ENCODE peak calls at places on chromosomes 5 and 9, in five cellular contexts. K is tibial nerve, F is GM13976, L is dorsolateral prefrontal cortex, U is WERI-Rb-1. Y is an unnamed sample.

GRCh38 chr9:93192721-93193372 is 8.9 kb downstream of the WNK2 start:
- DNase-seq in L (no peak), K (no peak), F (no peak), U (no peak), Y (no peak)

GRCh38 chr9:38178282-38178681 is 109.3 kb upstream of the SHB start:
- DNase-seq in K (no peak), F (no peak), U (no peak), L (no peak), Y (no peak)

GRCh38 chr5:95565280-95565920 is 10.5 kb downstream of the ARSK start:
- DNase-seq in F (no peak), L (no peak), K (no peak), U (no peak), Y (no peak)

GRCh38 chr5:103035701-103036100 is 84.2 kb downstream of the GIN1 start:
- DNase-seq in L (no peak), K (no peak), U (no peak), F (no peak), Y (no peak)

GRCh38 chr5:135149956-135150723 is 116.1 kb upstream of the PITX1 start:
- DNase-seq in F (no peak), U (peak), L (no peak), K (no peak), Y (no peak)

GRCh38 chr5:19975795-19976194 is 12.2 kb downstream of the CDH18 start:
- DNase-seq in L (no peak), K (no peak), F (no peak), U (no peak), Y (no peak)

GRCh38 chr9:78590068-78590467 is 293.1 kb downstream of the PSAT1 start:
- DNase-seq in F (no peak), L (no peak), K (no peak), U (no peak), Y (no peak)

GRCh38 chr9:25557645-25558300 is 120.5 kb downstream of the TUSC1 start:
- DNase-seq in U (no peak), L (no peak), K (no peak), F (no peak), Y (no peak)

GRCh38 chr9:113516840-113517577 is 53.5 kb downstream of the RGS3 start:
- DNase-seq in U (peak), F (peak), L (no peak), K (no peak), Y (no peak)

GRCh38 chr5:62538017-62538942 is 40.3 kb upstream of the LRRC70 start:
- DNase-seq in K (no peak), L (no peak), U (no peak), F (no peak), Y (no peak)

GRCh38 chr5:76690704-76691469 is 25.0 kb upstream of the F2R start:
- DNase-seq in F (no peak), K (no peak), U (no peak), L (no peak), Y (no peak)

GRCh38 chr9:5714501-5715401 is 85.8 kb downstream of the RIC1 start:
- DNase-seq in K (no peak), F (no peak), L (no peak), U (no peak), Y (no peak)

GRCh38 chr9:71767421-71768321 is 642 bp downstream of the CEMIP2 start:
- DNase-seq in L (no peak), K (no peak), U (peak), F (peak), Y (no peak)

GRCh38 chr5:77586101-77586500 is 52.4 kb downstream of the OTP start:
- DNase-seq in F (no peak), L (no peak), K (no peak), U (no peak), Y (no peak)

GRCh38 chr5:52657231-52657645 is 130.5 kb upstream of the ITGA1 start:
- DNase-seq in L (no peak), U (no peak), F (peak), K (no peak), Y (no peak)

GRCh38 chr9:84617415-84617814 is 52.1 kb upstream of the NTRK2 start:
- DNase-seq in F (no peak), K (no peak), L (no peak), U (no peak), Y (no peak)

GRCh38 chr5:77776606-77777206 is 567 bp upstream of the TBCA start:
- DNase-seq in L (no peak), F (no peak), U (no peak), K (no peak), Y (no peak)

GRCh38 chr9:134913041-134913712 is 4.5 kb downstream of the FCN1 start:
- DNase-seq in L (no peak), K (no peak), F (no peak), U (no peak), Y (no peak)

GRCh38 chr5:147857302-147858129 is 21.0 kb upstream of the SCGB3A2 start:
- DNase-seq in U (peak), K (peak), L (peak), F (peak), Y (peak)

GRCh38 chr9:16727452-16728127 is 142.9 kb downstream of the BNC2 start:
- DNase-seq in L (no peak), F (no peak), U (no peak), K (no peak), Y (no peak)

GRCh38 chr5:160616712-160617497 is 195.2 kb downstream of the PTTG1 start:
- DNase-seq in K (no peak), U (no peak), L (no peak), F (no peak), Y (no peak)

GRCh38 chr9:135152608-135153337 is 65.3 kb downstream of the OLFM1 start:
- DNase-seq in U (peak), K (no peak), L (no peak), F (no peak), Y (no peak)

GRCh38 chr5:176639208-176639607 is 8.1 kb upstream of the TSPAN17 start:
- DNase-seq in F (no peak), K (no peak), L (no peak), U (no peak), Y (no peak)

GRCh38 chr5:177099422-177100093 is 12.8 kb downstream of the FGFR4 start:
- DNase-seq in F (no peak), K (no peak), L (no peak), U (no peak), Y (no peak)

GRCh38 chr5:151233576-151234202 is 9.8 kb upstream of the CCDC69 start:
- DNase-seq in U (no peak), F (peak), L (no peak), K (no peak), Y (no peak)

GRCh38 chr5:144237851-144238250 is 67.2 kb downstream of the KCTD16 start:
- DNase-seq in F (no peak), U (no peak), K (peak), L (no peak), Y (no peak)

GRCh38 chr5:38473008-38473407 is 83.4 kb downstream of the LIFR start:
- DNase-seq in F (no peak), L (no peak), U (no peak), K (no peak), Y (no peak)

GRCh38 chr9:15306068-15306756 is 804 bp downstream of the TTC39B start:
- DNase-seq in U (no peak), F (peak), L (no peak), K (peak), Y (peak)

GRCh38 chr5:167207081-167207480 is 1084.4 kb upstream of the WWC1 start:
- DNase-seq in K (no peak), U (no peak), F (no peak), L (no peak), Y (no peak)

GRCh38 chr9:135718616-135719015 is 16.6 kb downstream of the KCNT1 start:
- DNase-seq in L (peak), F (no peak), U (no peak), K (no peak), Y (no peak)

GRCh38 chr5:159336586-159337290 is 6.5 kb upstream of the IL12B start:
- DNase-seq in F (no peak), L (no peak), K (no peak), U (no peak), Y (no peak)

GRCh38 chr5:61496406-61497307 is 164.6 kb downstream of the ZSWIM6 start:
- DNase-seq in U (no peak), K (no peak), L (no peak), F (no peak), Y (no peak)

GRCh38 chr5:135371738-135372232 is 27.2 kb downstream of the MACROH2A1 start:
- DNase-seq in L (no peak), U (no peak), F (no peak), K (no peak), Y (no peak)

GRCh38 chr5:172370648-172371248 is 83.6 kb downstream of the SH3PXD2B start:
- DNase-seq in F (no peak), U (peak), K (peak), L (no peak), Y (peak)

GRCh38 chr5:135391123-135391868 is 7.7 kb downstream of the MACROH2A1 start:
- DNase-seq in L (no peak), U (no peak), K (no peak), F (no peak), Y (no peak)

GRCh38 chr5:75509956-75510355 is 1.5 kb downstream of the CERT1 start:
- DNase-seq in U (no peak), L (no peak), K (peak), F (peak), Y (no peak)

GRCh38 chr9:36486933-36487481 is 85.7 kb upstream of the MELK start:
- DNase-seq in K (no peak), L (peak), F (peak), U (peak), Y (peak)

GRCh38 chr5:6819521-6819920 is 106.3 kb downstream of the TENT4A start:
- DNase-seq in L (no peak), K (no peak), F (no peak), U (peak), Y (no peak)

GRCh38 chr5:43530648-43531047 is 15.7 kb upstream of the C5orf34 start:
- DNase-seq in F (no peak), U (no peak), L (no peak), K (no peak), Y (no peak)

GRCh38 chr9:118929317-118929716 is 439.9 kb downstream of the BRINP1 start:
- DNase-seq in F (no peak), K (no peak), L (no peak), U (no peak), Y (no peak)

DNA sequence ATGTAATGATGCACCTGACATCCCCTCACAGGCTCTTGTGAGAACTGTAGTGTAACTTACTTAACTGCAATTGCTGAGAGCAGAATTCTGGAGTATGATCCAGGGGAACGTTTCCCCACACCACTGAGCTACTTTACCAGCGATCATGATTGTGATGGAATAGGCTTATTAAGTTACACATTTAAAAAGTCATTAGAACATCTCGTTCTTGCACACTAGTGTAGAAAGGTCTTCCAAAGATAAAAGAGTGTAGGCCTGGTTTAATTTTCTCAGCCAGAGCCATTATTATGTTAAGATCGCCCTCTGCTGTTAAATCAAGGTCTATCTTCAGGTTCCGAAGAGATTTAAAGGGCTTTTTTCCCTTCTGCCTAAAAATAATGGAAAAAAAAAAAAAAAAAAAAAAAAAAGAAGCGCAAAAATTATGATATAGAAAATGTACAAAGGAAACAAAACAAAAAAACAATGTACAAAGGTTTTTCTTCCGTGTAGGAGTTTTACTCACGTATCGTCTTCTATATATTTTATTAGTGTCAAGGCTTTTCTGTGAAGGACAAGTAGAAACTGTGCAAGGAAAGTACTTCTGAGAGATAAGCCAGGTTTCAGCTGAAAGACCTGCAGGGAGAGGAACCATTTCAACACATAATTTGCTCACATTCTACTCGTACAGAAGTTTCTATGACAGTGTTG is 18.6 kb upstream of the MOB3B start:
- DNase-seq in L (no peak), F (no peak), U (no peak), K (peak), Y (no peak)
- TF ChIP-seq CTCF in L (peak), F (peak), U (peak), K (no peak), Y (no peak)

DNA sequence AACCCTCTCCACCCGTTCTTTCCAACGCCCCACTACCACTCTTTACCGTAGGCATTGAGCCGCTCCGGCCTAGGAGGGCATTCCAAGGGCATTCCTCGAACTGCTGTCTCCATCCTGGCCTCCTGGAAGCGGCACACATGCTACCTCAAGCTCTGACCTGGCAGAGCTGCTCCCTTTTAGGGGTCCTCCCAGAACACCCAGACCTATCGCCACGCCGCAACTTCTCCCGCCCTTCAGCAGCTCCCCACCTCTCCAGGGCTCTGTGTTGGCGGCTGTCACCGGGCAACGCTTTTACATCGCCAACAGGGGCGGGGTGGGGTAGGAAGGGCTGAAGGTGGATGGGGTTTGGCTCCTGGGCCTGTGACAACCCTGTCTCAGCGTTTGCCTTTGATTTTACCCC is 4.6 kb upstream of the MYORG start:
- DNase-seq in L (no peak), U (no peak), F (peak), K (no peak), Y (peak)
- TF ChIP-seq CTCF in L (no peak), U (no peak), F (no peak), K (no peak), Y (no peak)

GRCh38 chr5:133254803-133255202 is 203.0 kb downstream of the HSPA4 start:
- DNase-seq in U (no peak), F (no peak), K (no peak), L (no peak), Y (no peak)
- TF ChIP-seq CTCF in U (peak), F (no peak), K (no peak), L (no peak), Y (no peak)

DNA sequence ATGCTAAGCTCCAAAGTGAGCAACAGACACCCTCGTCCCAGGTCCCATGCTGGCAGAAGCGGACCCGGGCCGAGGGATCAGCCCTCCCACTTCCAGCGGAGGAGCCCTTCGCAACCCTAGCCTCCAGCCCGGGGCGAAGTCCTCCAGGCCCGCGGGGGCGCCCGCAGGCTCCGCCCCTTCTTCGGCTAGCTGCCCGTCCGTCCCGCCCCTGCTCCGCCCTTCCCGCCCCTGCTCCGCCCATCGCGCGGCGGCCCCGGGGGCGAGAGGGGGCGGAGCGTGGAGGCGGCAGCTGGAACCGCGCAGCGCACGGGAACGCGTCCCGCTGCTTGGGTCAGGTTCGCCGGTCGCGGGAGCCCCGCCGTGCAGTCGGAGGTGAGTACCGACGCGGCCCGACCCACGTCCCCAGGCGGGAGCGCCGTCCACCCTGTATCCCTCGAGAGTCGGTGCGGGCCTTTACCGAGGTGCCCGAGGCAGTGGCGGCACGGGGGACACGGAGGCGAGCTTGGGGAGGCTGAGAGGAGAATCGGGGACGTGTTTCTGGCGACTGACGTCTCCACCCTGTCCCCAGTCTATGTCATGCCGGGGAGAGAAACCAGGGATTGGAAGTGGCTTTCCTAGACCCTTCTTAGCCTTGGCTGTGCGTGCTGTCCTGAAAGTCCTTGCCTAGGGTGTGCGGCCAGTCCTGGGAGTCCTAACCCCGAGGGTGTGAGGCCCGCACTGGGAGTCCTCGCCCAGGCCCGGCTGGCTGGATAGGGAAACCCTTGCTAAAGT is at the start of gene ACO1:
- DNase-seq in K (peak), F (peak), L (peak), U (peak), Y (peak)
- TF ChIP-seq CTCF in K (peak), F (no peak), L (peak), U (no peak), Y (no peak)

DNA sequence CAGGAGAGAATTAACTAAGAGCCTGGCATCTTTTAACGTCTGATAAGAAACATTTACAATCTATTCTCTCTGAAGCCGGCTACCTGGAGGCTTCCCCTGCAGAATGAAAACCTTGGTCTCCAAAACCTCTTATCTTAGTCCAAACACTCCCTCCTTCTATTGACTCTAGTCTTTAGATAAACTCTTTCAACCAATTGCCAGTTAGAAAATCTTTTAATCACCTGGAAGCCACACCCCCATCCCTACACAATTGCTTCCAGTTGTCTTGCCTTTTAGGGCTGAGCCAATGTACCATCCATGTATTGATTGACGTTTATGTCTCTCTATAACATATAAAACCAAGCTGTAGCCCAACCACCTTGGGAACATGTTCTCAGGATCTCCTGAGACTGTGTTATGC is 1343.1 kb upstream of the C9orf72 start:
- DNase-seq in L (no peak), K (no peak), F (no peak), U (no peak), Y (no peak)
- TF ChIP-seq CTCF in L (no peak), K (no peak), F (no peak), U (no peak), Y (no peak)

GRCh38 chr9:133593587-133593986 is 15.6 kb downstream of the FAM163B start:
- DNase-seq in F (no peak), U (no peak), L (no peak), K (no peak), Y (no peak)

GRCh38 chr9:133594310-133594709 is 14.9 kb downstream of the FAM163B start:
- DNase-seq in K (no peak), L (no peak), F (no peak), U (no peak), Y (no peak)

GRCh38 chr9:133591985-133592384 is 17.2 kb downstream of the FAM163B start:
- DNase-seq in F (no peak), K (no peak), U (no peak), L (no peak), Y (no peak)

GRCh38 chr9:133591116-133591910 is 17.9 kb downstream of the FAM163B start:
- DNase-seq in U (no peak), F (no peak), L (no peak), K (no peak), Y (no peak)

GRCh38 chr9:133592731-133593409 is 16.3 kb downstream of the FAM163B start:
- DNase-seq in L (no peak), U (no peak), K (no peak), F (peak), Y (no peak)
- TF ChIP-seq CTCF in L (no peak), U (peak), K (no peak), F (no peak), Y (no peak)

GRCh38 chr5:131167615-131168014 is 2.6 kb upstream of the HINT1 start:
- DNase-seq in L (no peak), U (no peak), K (no peak), F (no peak), Y (no peak)

GRCh38 chr5:131164161-131164930 is 710 bp downstream of the HINT1 start:
- DNase-seq in F (peak), K (peak), U (peak), L (peak), Y (peak)

GRCh38 chr5:131169810-131170539 is 769 bp upstream of the LYRM7 start:
- DNase-seq in F (no peak), L (no peak), K (no peak), U (no peak), Y (no peak)

GRCh38 chr5:131163315-131164119 is 1.5 kb downstream of the HINT1 start:
- DNase-seq in L (no peak), U (no peak), F (no peak), K (no peak), Y (no peak)

GRCh38 chr5:131164931-131165727 is at the start of gene HINT1:
- DNase-seq in F (peak), K (peak), L (peak), U (peak), Y (peak)
- TF ChIP-seq CTCF in F (peak), K (peak), L (peak), U (peak), Y (no peak)

DNA sequence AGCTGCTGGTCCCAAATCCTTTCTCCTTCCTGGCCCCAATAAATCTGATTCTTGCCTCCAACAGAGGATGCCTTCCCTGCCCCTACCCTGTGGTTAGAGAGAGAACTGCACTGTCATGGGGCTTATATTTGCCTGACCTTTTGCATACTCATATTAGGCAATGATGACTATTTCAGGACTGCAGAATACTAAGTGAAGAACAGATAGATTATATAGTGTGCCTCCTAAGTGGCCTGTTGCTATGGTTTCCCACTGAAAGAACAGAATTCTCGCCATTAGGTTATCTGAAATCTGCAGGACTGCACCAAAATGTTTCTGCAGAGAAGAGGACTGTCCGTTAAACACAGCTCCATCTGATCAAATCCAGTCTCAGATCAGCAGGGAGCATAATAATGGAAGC is 87.3 kb upstream of the CCNG1 start:
- DNase-seq in U (no peak), L (no peak), F (no peak), K (no peak), Y (no peak)
- TF ChIP-seq CTCF in U (no peak), L (no peak), F (no peak), K (no peak), Y (no peak)